ENCODE peak calls at places on chromosomes 7 and 10, in eight cellular contexts. U is activated T-helper 9 cell treated with anti-CD3 and anti-CD28 coated beads, Interleukin-2, amount 50 U/mL, for 16 hours; F is activated T-helper 1 cell treated with Interleukin-2 at 50 U/mL for 16 hours; E is stimulated activated CD4-positive, alpha-beta T cell treated with anti-CD3 and anti-CD28 coated beads, Interleukin-4, amount 100 ng/mL, for 4 hours; B is posterior vena cava; X is NCI-H2029; A is mucosa of gallbladder; K is GM13977. Z is an unnamed sample.

GRCh38 chr7:134985894-134986362 is 380 bp upstream of the AGBL3 start:
- DNase-seq in U (no peak), F (no peak), E (no peak), B (no peak), X (no peak), A (no peak), K (no peak), Z (no peak)

GRCh38 chr10:43853369-43853768 is 204.7 kb upstream of the ZNF32 start:
- DNase-seq in U (no peak), F (no peak), E (no peak), B (no peak), X (no peak), A (no peak), K (no peak), Z (no peak)

GRCh38 chr10:101411598-101411997 is 57.6 kb downstream of the BTRC start:
- DNase-seq in U (no peak), F (no peak), E (no peak), B (no peak), X (no peak), A (no peak), K (no peak), Z (no peak)

GRCh38 chr10:75234683-75235374 is 928 bp downstream of the COMTD1 start:
- DNase-seq in U (no peak), F (peak), E (peak), B (no peak), X (no peak), A (no peak), K (no peak), Z (no peak)

GRCh38 chr7:102916881-102917280 is 4.1 kb downstream of the LRRC17 start:
- DNase-seq in U (no peak), F (no peak), E (no peak), B (no peak), X (no peak), A (no peak), K (no peak), Z (no peak)

GRCh38 chr10:100020161-100020882 is 10.6 kb upstream of the DNMBP start:
- DNase-seq in U (no peak), F (no peak), E (no peak), B (no peak), X (no peak), A (no peak), K (peak), Z (no peak)

GRCh38 chr10:61621538-61622150 is 41.1 kb upstream of the CABCOCO1 start:
- DNase-seq in U (no peak), F (no peak), E (no peak), B (no peak), X (no peak), A (no peak), K (no peak), Z (no peak)

GRCh38 chr10:50600286-50600685 is 23.5 kb downstream of the SGMS1 start:
- DNase-seq in U (no peak), F (no peak), E (no peak), B (no peak), X (no peak), A (no peak), K (no peak), Z (no peak)

GRCh38 chr7:74479066-74479781 is 25.5 kb downstream of the GTF2IRD1 start:
- DNase-seq in U (no peak), F (no peak), E (no peak), B (no peak), X (peak), A (no peak), K (peak), Z (no peak)

GRCh38 chr10:35464805-35465456 is 128.6 kb downstream of the CCNY start:
- DNase-seq in U (no peak), F (no peak), E (no peak), B (no peak), X (no peak), A (no peak), K (no peak), Z (no peak)

GRCh38 chr10:7649673-7650330 is 17.0 kb downstream of the ITIH5 start:
- DNase-seq in U (no peak), F (no peak), E (no peak), B (no peak), X (no peak), A (no peak), K (no peak), Z (no peak)

GRCh38 chr7:122316467-122317394 is 12.2 kb upstream of the FEZF1 start:
- DNase-seq in U (no peak), F (no peak), E (no peak), B (no peak), X (no peak), A (no peak), K (no peak), Z (no peak)

GRCh38 chr7:130426541-130426940 is 14.3 kb downstream of the CEP41 start:
- DNase-seq in U (no peak), F (no peak), E (no peak), B (no peak), X (peak), A (no peak), K (no peak), Z (no peak)